ENCODE peak calls at places on chromosome 12, in seven cellular contexts. One of them, this sample, is unnamed.

GRCh38 chr12:125685885-125686284 is 620.6 kb downstream of the AACS start:
- DNase-seq in activated CD4-positive, alpha-beta T cell treated with anti-CD3 and anti-CD28 coated beads for 4 hours: no peak
- DNase-seq in NCI-H1417: no peak
- DNase-seq in NCI-H1092: no peak
- DNase-seq in Caki2: no peak
- DNase-seq in progenitor cell of endocrine pancreas: no peak
- DNase-seq in stimulated activated CD8-positive, alpha-beta memory T cell treated with anti-CD3 and anti-CD28 coated beads, Interleukin-12 subunit alpha, Interleukin-12 subunit beta, amount 100 ng/mL, for 1 hour: no peak
- DNase-seq in this sample: no peak

GRCh38 chr12:72723732-72724131 is 451.6 kb downstream of the TRHDE start:
- DNase-seq in activated CD4-positive, alpha-beta T cell treated with anti-CD3 and anti-CD28 coated beads for 4 hours: no peak
- DNase-seq in NCI-H1417: no peak
- DNase-seq in NCI-H1092: no peak
- DNase-seq in Caki2: no peak
- DNase-seq in progenitor cell of endocrine pancreas: no peak
- DNase-seq in stimulated activated CD8-positive, alpha-beta memory T cell treated with anti-CD3 and anti-CD28 coated beads, Interleukin-12 subunit alpha, Interleukin-12 subunit beta, amount 100 ng/mL, for 1 hour: no peak
- DNase-seq in this sample: no peak

GRCh38 chr12:1792406-1792805 is 28.0 kb upstream of the LRTM2 start:
- DNase-seq in activated CD4-positive, alpha-beta T cell treated with anti-CD3 and anti-CD28 coated beads for 4 hours: no peak
- DNase-seq in NCI-H1417: no peak
- DNase-seq in NCI-H1092: no peak
- DNase-seq in Caki2: no peak
- DNase-seq in progenitor cell of endocrine pancreas: no peak
- DNase-seq in stimulated activated CD8-positive, alpha-beta memory T cell treated with anti-CD3 and anti-CD28 coated beads, Interleukin-12 subunit alpha, Interleukin-12 subunit beta, amount 100 ng/mL, for 1 hour: no peak
- DNase-seq in this sample: no peak

GRCh38 chr12:123655420-123655819 is 15.5 kb upstream of the TCTN2 start:
- DNase-seq in activated CD4-positive, alpha-beta T cell treated with anti-CD3 and anti-CD28 coated beads for 4 hours: no peak
- DNase-seq in NCI-H1417: no peak
- DNase-seq in NCI-H1092: no peak
- DNase-seq in Caki2: no peak
- DNase-seq in progenitor cell of endocrine pancreas: no peak
- DNase-seq in stimulated activated CD8-positive, alpha-beta memory T cell treated with anti-CD3 and anti-CD28 coated beads, Interleukin-12 subunit alpha, Interleukin-12 subunit beta, amount 100 ng/mL, for 1 hour: no peak
- DNase-seq in this sample: no peak

GRCh38 chr12:81558031-81558430 is 201.1 kb downstream of the PPFIA2 start:
- DNase-seq in activated CD4-positive, alpha-beta T cell treated with anti-CD3 and anti-CD28 coated beads for 4 hours: no peak
- DNase-seq in NCI-H1417: no peak
- DNase-seq in NCI-H1092: no peak
- DNase-seq in Caki2: no peak
- DNase-seq in progenitor cell of endocrine pancreas: no peak
- DNase-seq in stimulated activated CD8-positive, alpha-beta memory T cell treated with anti-CD3 and anti-CD28 coated beads, Interleukin-12 subunit alpha, Interleukin-12 subunit beta, amount 100 ng/mL, for 1 hour: no peak
- DNase-seq in this sample: no peak

GRCh38 chr12:65728913-65729793 is 95.1 kb upstream of the HMGA2 start:
- DNase-seq in activated CD4-positive, alpha-beta T cell treated with anti-CD3 and anti-CD28 coated beads for 4 hours: no peak
- DNase-seq in NCI-H1417: no peak
- DNase-seq in NCI-H1092: no peak
- DNase-seq in Caki2: no peak
- DNase-seq in progenitor cell of endocrine pancreas: peak
- DNase-seq in stimulated activated CD8-positive, alpha-beta memory T cell treated with anti-CD3 and anti-CD28 coated beads, Interleukin-12 subunit alpha, Interleukin-12 subunit beta, amount 100 ng/mL, for 1 hour: no peak
- DNase-seq in this sample: peak

GRCh38 chr12:57037264-57037663 is 12.7 kb downstream of the MYO1A start:
- DNase-seq in activated CD4-positive, alpha-beta T cell treated with anti-CD3 and anti-CD28 coated beads for 4 hours: no peak
- DNase-seq in NCI-H1417: no peak
- DNase-seq in NCI-H1092: no peak
- DNase-seq in Caki2: no peak
- DNase-seq in progenitor cell of endocrine pancreas: no peak
- DNase-seq in stimulated activated CD8-positive, alpha-beta memory T cell treated with anti-CD3 and anti-CD28 coated beads, Interleukin-12 subunit alpha, Interleukin-12 subunit beta, amount 100 ng/mL, for 1 hour: no peak
- DNase-seq in this sample: no peak

GRCh38 chr12:56900583-56900982 is 33.6 kb downstream of the SDR9C7 start:
- DNase-seq in activated CD4-positive, alpha-beta T cell treated with anti-CD3 and anti-CD28 coated beads for 4 hours: no peak
- DNase-seq in NCI-H1417: no peak
- DNase-seq in NCI-H1092: no peak
- DNase-seq in Caki2: peak
- DNase-seq in progenitor cell of endocrine pancreas: no peak
- DNase-seq in stimulated activated CD8-positive, alpha-beta memory T cell treated with anti-CD3 and anti-CD28 coated beads, Interleukin-12 subunit alpha, Interleukin-12 subunit beta, amount 100 ng/mL, for 1 hour: no peak
- DNase-seq in this sample: no peak

GRCh38 chr12:3538691-3539030 is 47.7 kb downstream of the PRMT8 start:
- DNase-seq in activated CD4-positive, alpha-beta T cell treated with anti-CD3 and anti-CD28 coated beads for 4 hours: no peak
- DNase-seq in NCI-H1417: peak
- DNase-seq in NCI-H1092: peak
- DNase-seq in Caki2: no peak
- DNase-seq in progenitor cell of endocrine pancreas: no peak
- DNase-seq in stimulated activated CD8-positive, alpha-beta memory T cell treated with anti-CD3 and anti-CD28 coated beads, Interleukin-12 subunit alpha, Interleukin-12 subunit beta, amount 100 ng/mL, for 1 hour: no peak
- DNase-seq in this sample: no peak

GRCh38 chr12:67413577-67413976 is 144.4 kb downstream of the CAND1 start:
- DNase-seq in activated CD4-positive, alpha-beta T cell treated with anti-CD3 and anti-CD28 coated beads for 4 hours: no peak
- DNase-seq in NCI-H1417: no peak
- DNase-seq in NCI-H1092: no peak
- DNase-seq in Caki2: peak
- DNase-seq in progenitor cell of endocrine pancreas: no peak
- DNase-seq in stimulated activated CD8-positive, alpha-beta memory T cell treated with anti-CD3 and anti-CD28 coated beads, Interleukin-12 subunit alpha, Interleukin-12 subunit beta, amount 100 ng/mL, for 1 hour: no peak
- DNase-seq in this sample: no peak

GRCh38 chr12:52925717-52926595 is 21.1 kb upstream of the KRT8 start:
- DNase-seq in activated CD4-positive, alpha-beta T cell treated with anti-CD3 and anti-CD28 coated beads for 4 hours: no peak
- DNase-seq in NCI-H1417: peak
- DNase-seq in NCI-H1092: no peak
- DNase-seq in Caki2: no peak
- DNase-seq in progenitor cell of endocrine pancreas: no peak
- DNase-seq in stimulated activated CD8-positive, alpha-beta memory T cell treated with anti-CD3 and anti-CD28 coated beads, Interleukin-12 subunit alpha, Interleukin-12 subunit beta, amount 100 ng/mL, for 1 hour: no peak
- DNase-seq in this sample: peak

GRCh38 chr12:6352198-6353173 is 10.6 kb upstream of the TNFRSF1A start:
- DNase-seq in activated CD4-positive, alpha-beta T cell treated with anti-CD3 and anti-CD28 coated beads for 4 hours: no peak
- DNase-seq in NCI-H1417: no peak
- DNase-seq in NCI-H1092: no peak
- DNase-seq in Caki2: no peak
- DNase-seq in progenitor cell of endocrine pancreas: no peak
- DNase-seq in stimulated activated CD8-positive, alpha-beta memory T cell treated with anti-CD3 and anti-CD28 coated beads, Interleukin-12 subunit alpha, Interleukin-12 subunit beta, amount 100 ng/mL, for 1 hour: no peak
- DNase-seq in this sample: no peak

GRCh38 chr12:18998343-18999270 is 130.9 kb upstream of the PLEKHA5 start:
- DNase-seq in activated CD4-positive, alpha-beta T cell treated with anti-CD3 and anti-CD28 coated beads for 4 hours: no peak
- DNase-seq in NCI-H1417: peak
- DNase-seq in NCI-H1092: peak
- DNase-seq in Caki2: peak
- DNase-seq in progenitor cell of endocrine pancreas: no peak
- DNase-seq in stimulated activated CD8-positive, alpha-beta memory T cell treated with anti-CD3 and anti-CD28 coated beads, Interleukin-12 subunit alpha, Interleukin-12 subunit beta, amount 100 ng/mL, for 1 hour: no peak
- DNase-seq in this sample: no peak

GRCh38 chr12:73180734-73181133 is 908.6 kb downstream of the TRHDE start:
- DNase-seq in activated CD4-positive, alpha-beta T cell treated with anti-CD3 and anti-CD28 coated beads for 4 hours: no peak
- DNase-seq in NCI-H1417: no peak
- DNase-seq in NCI-H1092: no peak
- DNase-seq in Caki2: no peak
- DNase-seq in progenitor cell of endocrine pancreas: no peak
- DNase-seq in stimulated activated CD8-positive, alpha-beta memory T cell treated with anti-CD3 and anti-CD28 coated beads, Interleukin-12 subunit alpha, Interleukin-12 subunit beta, amount 100 ng/mL, for 1 hour: no peak
- DNase-seq in this sample: no peak

GRCh38 chr12:63396135-63396534 is 245.1 kb upstream of the AVPR1A start:
- DNase-seq in activated CD4-positive, alpha-beta T cell treated with anti-CD3 and anti-CD28 coated beads for 4 hours: no peak
- DNase-seq in NCI-H1417: no peak
- DNase-seq in NCI-H1092: no peak
- DNase-seq in Caki2: no peak
- DNase-seq in progenitor cell of endocrine pancreas: no peak
- DNase-seq in stimulated activated CD8-positive, alpha-beta memory T cell treated with anti-CD3 and anti-CD28 coated beads, Interleukin-12 subunit alpha, Interleukin-12 subunit beta, amount 100 ng/mL, for 1 hour: no peak
- DNase-seq in this sample: no peak

GRCh38 chr12:66763453-66763852 is 84.6 kb upstream of the GRIP1 start:
- DNase-seq in activated CD4-positive, alpha-beta T cell treated with anti-CD3 and anti-CD28 coated beads for 4 hours: no peak
- DNase-seq in NCI-H1417: peak
- DNase-seq in NCI-H1092: no peak
- DNase-seq in Caki2: no peak
- DNase-seq in progenitor cell of endocrine pancreas: no peak
- DNase-seq in stimulated activated CD8-positive, alpha-beta memory T cell treated with anti-CD3 and anti-CD28 coated beads, Interleukin-12 subunit alpha, Interleukin-12 subunit beta, amount 100 ng/mL, for 1 hour: no peak
- DNase-seq in this sample: no peak

GRCh38 chr12:57456737-57457490 is 1.8 kb downstream of the INHBE start:
- DNase-seq in activated CD4-positive, alpha-beta T cell treated with anti-CD3 and anti-CD28 coated beads for 4 hours: no peak
- DNase-seq in NCI-H1417: no peak
- DNase-seq in NCI-H1092: no peak
- DNase-seq in Caki2: no peak
- DNase-seq in progenitor cell of endocrine pancreas: no peak
- DNase-seq in stimulated activated CD8-positive, alpha-beta memory T cell treated with anti-CD3 and anti-CD28 coated beads, Interleukin-12 subunit alpha, Interleukin-12 subunit beta, amount 100 ng/mL, for 1 hour: no peak
- DNase-seq in this sample: no peak

GRCh38 chr12:92218394-92219077 is 72.9 kb upstream of the BTG1 start:
- DNase-seq in activated CD4-positive, alpha-beta T cell treated with anti-CD3 and anti-CD28 coated beads for 4 hours: no peak
- DNase-seq in NCI-H1417: no peak
- DNase-seq in NCI-H1092: no peak
- DNase-seq in Caki2: no peak
- DNase-seq in progenitor cell of endocrine pancreas: no peak
- DNase-seq in stimulated activated CD8-positive, alpha-beta memory T cell treated with anti-CD3 and anti-CD28 coated beads, Interleukin-12 subunit alpha, Interleukin-12 subunit beta, amount 100 ng/mL, for 1 hour: no peak
- DNase-seq in this sample: no peak

GRCh38 chr12:39235990-39236767 is 206.7 kb downstream of the KIF21A start:
- DNase-seq in activated CD4-positive, alpha-beta T cell treated with anti-CD3 and anti-CD28 coated beads for 4 hours: no peak
- DNase-seq in NCI-H1417: no peak
- DNase-seq in NCI-H1092: no peak
- DNase-seq in Caki2: peak
- DNase-seq in progenitor cell of endocrine pancreas: no peak
- DNase-seq in stimulated activated CD8-positive, alpha-beta memory T cell treated with anti-CD3 and anti-CD28 coated beads, Interleukin-12 subunit alpha, Interleukin-12 subunit beta, amount 100 ng/mL, for 1 hour: no peak
- DNase-seq in this sample: no peak

GRCh38 chr12:4270016-4270669 is 3.4 kb upstream of the CCND2 start:
- DNase-seq in activated CD4-positive, alpha-beta T cell treated with anti-CD3 and anti-CD28 coated beads for 4 hours: peak
- DNase-seq in NCI-H1417: no peak
- DNase-seq in NCI-H1092: no peak
- DNase-seq in Caki2: no peak
- DNase-seq in progenitor cell of endocrine pancreas: no peak
- DNase-seq in stimulated activated CD8-positive, alpha-beta memory T cell treated with anti-CD3 and anti-CD28 coated beads, Interleukin-12 subunit alpha, Interleukin-12 subunit beta, amount 100 ng/mL, for 1 hour: no peak
- DNase-seq in this sample: no peak

GRCh38 chr12:54891717-54892478 is 37.6 kb downstream of the MUCL1 start:
- DNase-seq in activated CD4-positive, alpha-beta T cell treated with anti-CD3 and anti-CD28 coated beads for 4 hours: no peak
- DNase-seq in NCI-H1417: peak
- DNase-seq in NCI-H1092: peak
- DNase-seq in Caki2: no peak
- DNase-seq in progenitor cell of endocrine pancreas: no peak
- DNase-seq in stimulated activated CD8-positive, alpha-beta memory T cell treated with anti-CD3 and anti-CD28 coated beads, Interleukin-12 subunit alpha, Interleukin-12 subunit beta, amount 100 ng/mL, for 1 hour: no peak
- DNase-seq in this sample: peak

GRCh38 chr12:95396849-95397498 is 77.0 kb upstream of the METAP2 start:
- DNase-seq in activated CD4-positive, alpha-beta T cell treated with anti-CD3 and anti-CD28 coated beads for 4 hours: no peak
- DNase-seq in NCI-H1417: no peak
- DNase-seq in NCI-H1092: no peak
- DNase-seq in Caki2: no peak
- DNase-seq in progenitor cell of endocrine pancreas: no peak
- DNase-seq in stimulated activated CD8-positive, alpha-beta memory T cell treated with anti-CD3 and anti-CD28 coated beads, Interleukin-12 subunit alpha, Interleukin-12 subunit beta, amount 100 ng/mL, for 1 hour: no peak
- DNase-seq in this sample: peak

GRCh38 chr12:26691234-26691970 is 141.6 kb downstream of the ITPR2 start:
- DNase-seq in activated CD4-positive, alpha-beta T cell treated with anti-CD3 and anti-CD28 coated beads for 4 hours: no peak
- DNase-seq in NCI-H1417: peak
- DNase-seq in NCI-H1092: no peak
- DNase-seq in Caki2: peak
- DNase-seq in progenitor cell of endocrine pancreas: no peak
- DNase-seq in stimulated activated CD8-positive, alpha-beta memory T cell treated with anti-CD3 and anti-CD28 coated beads, Interleukin-12 subunit alpha, Interleukin-12 subunit beta, amount 100 ng/mL, for 1 hour: no peak
- DNase-seq in this sample: peak

GRCh38 chr12:110247340-110248095 is 33.5 kb upstream of the ATP2A2 start:
- DNase-seq in activated CD4-positive, alpha-beta T cell treated with anti-CD3 and anti-CD28 coated beads for 4 hours: no peak
- DNase-seq in NCI-H1417: no peak
- DNase-seq in NCI-H1092: peak
- DNase-seq in Caki2: peak
- DNase-seq in progenitor cell of endocrine pancreas: no peak
- DNase-seq in stimulated activated CD8-positive, alpha-beta memory T cell treated with anti-CD3 and anti-CD28 coated beads, Interleukin-12 subunit alpha, Interleukin-12 subunit beta, amount 100 ng/mL, for 1 hour: no peak
- DNase-seq in this sample: peak

GRCh38 chr12:3311027-3311402 is 180.0 kb upstream of the PRMT8 start:
- DNase-seq in activated CD4-positive, alpha-beta T cell treated with anti-CD3 and anti-CD28 coated beads for 4 hours: no peak
- DNase-seq in NCI-H1417: peak
- DNase-seq in NCI-H1092: no peak
- DNase-seq in Caki2: peak
- DNase-seq in progenitor cell of endocrine pancreas: no peak
- DNase-seq in stimulated activated CD8-positive, alpha-beta memory T cell treated with anti-CD3 and anti-CD28 coated beads, Interleukin-12 subunit alpha, Interleukin-12 subunit beta, amount 100 ng/mL, for 1 hour: no peak
- DNase-seq in this sample: peak